ENCODE peak calls at places on chromosomes 4 and X, in ten cellular contexts. R is stimulated activated CD4-positive, alpha-beta T cell treated with anti-CD3 and anti-CD28 coated beads, TNF-alpha, amount 100 ng/mL, for 24 hours; K is GM13976; O is neural progenitor cell; A is endodermal cell; F is A549; H is kidney epithelial cell; C is GM23338; B is NCI-H774; M is T-cell. S is an unnamed sample.

GRCh38 chr4:66539745-66540144 is 869.5 kb upstream of the EPHA5 start:
- DNase-seq in R (no peak), K (no peak), O (no peak), A (no peak), F (peak), H (no peak), C (no peak), B (no peak), M (no peak), S (no peak)

GRCh38 chr4:173883821-173884220 is 353.8 kb upstream of the HAND2 start:
- DNase-seq in R (no peak), K (no peak), O (no peak), A (no peak), F (no peak), H (no peak), C (no peak), B (no peak), M (no peak), S (no peak)

GRCh38 chr4:165288639-165289428 is 38.6 kb upstream of the MSMO1 start:
- DNase-seq in R (no peak), K (no peak), O (no peak), A (no peak), F (no peak), H (peak), C (no peak), B (no peak), M (no peak), S (peak)

GRCh38 chr4:57424231-57424897 is 314.2 kb upstream of the IGFBP7 start:
- DNase-seq in R (no peak), K (no peak), O (no peak), A (no peak), F (no peak), H (peak), C (no peak), B (no peak), M (no peak), S (peak)

GRCh38 chr4:183295711-183296110 is 24.4 kb downstream of the CLDN22 start:
- DNase-seq in R (no peak), K (no peak), O (no peak), A (no peak), F (no peak), H (no peak), C (no peak), B (no peak), M (no peak), S (no peak)

GRCh38 chr4:73539386-73539785 is 57.8 kb downstream of the AFM start:
- DNase-seq in R (no peak), K (no peak), O (no peak), A (no peak), F (no peak), H (no peak), C (no peak), B (no peak), M (no peak), S (no peak)

GRCh38 chrX:11419102-11419501 is 125.9 kb downstream of the AMELX start:
- DNase-seq in R (no peak), K (no peak), O (no peak), A (no peak), F (no peak), H (no peak), C (no peak), B (no peak), M (no peak), S (no peak)

GRCh38 chrX:35439692-35440091 is 358.4 kb upstream of the MAGEB16 start:
- DNase-seq in R (no peak), K (no peak), O (no peak), A (no peak), F (no peak), H (peak), C (no peak), B (no peak), M (no peak), S (peak)

GRCh38 chrX:56248492-56248891 is 16.3 kb downstream of the KLF8 start:
- DNase-seq in R (peak), K (peak), O (peak), A (peak), F (peak), H (no peak), C (peak), B (no peak), M (peak), S (peak)

GRCh38 chrX:78619829-78620228 is 39.3 kb downstream of the RTL3 start:
- DNase-seq in R (no peak), K (no peak), O (no peak), A (no peak), F (no peak), H (no peak), C (no peak), B (no peak), M (no peak), S (no peak)

GRCh38 chr4:76518241-76518640 is 83.2 kb downstream of the SHROOM3 start:
- DNase-seq in R (no peak), K (no peak), O (no peak), A (no peak), F (no peak), H (no peak), C (no peak), B (no peak), M (no peak), S (no peak)

GRCh38 chr4:186915816-186916215 is 192.2 kb upstream of the FAT1 start:
- DNase-seq in R (no peak), K (no peak), O (no peak), A (no peak), F (no peak), H (no peak), C (peak), B (no peak), M (no peak), S (peak)

GRCh38 chr4:153293675-153294057 is 50.8 kb upstream of the MND1 start:
- DNase-seq in R (no peak), K (no peak), O (no peak), A (no peak), F (no peak), H (no peak), C (no peak), B (no peak), M (no peak), S (no peak)

GRCh38 chrX:10233173-10233572 is 76.4 kb downstream of the CLCN4 start:
- DNase-seq in R (no peak), K (no peak), O (no peak), A (no peak), F (no peak), H (no peak), C (no peak), B (no peak), M (no peak), S (peak)

GRCh38 chr4:5517372-5517771 is 191.0 kb downstream of the EVC2 start:
- DNase-seq in R (no peak), K (no peak), O (no peak), A (no peak), F (no peak), H (no peak), C (no peak), B (no peak), M (no peak), S (no peak)

GRCh38 chrX:154477891-154478477 is 1.1 kb downstream of the LAGE3 start:
- DNase-seq in R (no peak), K (no peak), O (no peak), A (no peak), F (no peak), H (no peak), C (no peak), B (no peak), M (no peak), S (no peak)

GRCh38 chr4:84176061-84176460 is 323.0 kb downstream of the NKX6-1 start:
- DNase-seq in R (no peak), K (no peak), O (no peak), A (no peak), F (no peak), H (no peak), C (no peak), B (no peak), M (no peak), S (no peak)

GRCh38 chr4:173001571-173001970 is 167.0 kb upstream of the GALNT7 start:
- DNase-seq in R (no peak), K (no peak), O (no peak), A (no peak), F (no peak), H (no peak), C (no peak), B (no peak), M (no peak), S (peak)

GRCh38 chr4:159239534-159239933 is 136.7 kb downstream of the RAPGEF2 start:
- DNase-seq in R (no peak), K (no peak), O (no peak), A (no peak), F (no peak), H (no peak), C (no peak), B (no peak), M (no peak), S (no peak)

GRCh38 chr4:167233523-167234387 is 539 bp downstream of the SPOCK3 start:
- DNase-seq in R (no peak), K (peak), O (peak), A (peak), F (no peak), H (no peak), C (peak), B (no peak), M (no peak), S (no peak)

GRCh38 chr4:20086768-20087167 is 164.9 kb upstream of the SLIT2 start:
- DNase-seq in R (no peak), K (no peak), O (no peak), A (peak), F (no peak), H (no peak), C (peak), B (no peak), M (no peak), S (no peak)

GRCh38 chr4:16171831-16172230 is 54.4 kb downstream of the TAPT1 start:
- DNase-seq in R (no peak), K (no peak), O (no peak), A (no peak), F (no peak), H (no peak), C (no peak), B (no peak), M (no peak), S (no peak)

GRCh38 chr4:184189966-184190365 is 27.7 kb downstream of the ENPP6 start:
- DNase-seq in R (no peak), K (no peak), O (no peak), A (no peak), F (no peak), H (no peak), C (no peak), B (no peak), M (no peak), S (peak)

GRCh38 chr4:136558940-136559494 is 973.3 kb downstream of the PCDH18 start:
- DNase-seq in R (no peak), K (no peak), O (no peak), A (no peak), F (no peak), H (no peak), C (no peak), B (no peak), M (no peak), S (no peak)

GRCh38 chr4:66032571-66032970 is 362.3 kb upstream of the EPHA5 start:
- DNase-seq in R (no peak), K (no peak), O (no peak), A (no peak), F (no peak), H (no peak), C (no peak), B (no peak), M (no peak), S (no peak)

GRCh38 chr4:88609387-88609786 is 17.1 kb downstream of the HERC3 start:
- DNase-seq in R (no peak), K (no peak), O (no peak), A (no peak), F (no peak), H (no peak), C (no peak), B (no peak), M (no peak), S (no peak)

GRCh38 chr4:108070775-108071174 is 81.1 kb downstream of the HADH start:
- DNase-seq in R (no peak), K (no peak), O (no peak), A (no peak), F (no peak), H (no peak), C (no peak), B (no peak), M (no peak), S (no peak)

GRCh38 chr4:7155611-7156071 is 36.7 kb upstream of the SORCS2 start:
- DNase-seq in R (no peak), K (no peak), O (no peak), A (peak), F (no peak), H (no peak), C (no peak), B (no peak), M (no peak), S (no peak)

GRCh38 chr4:126604273-126604867 is 1028.4 kb upstream of the INTU start:
- DNase-seq in R (no peak), K (peak), O (peak), A (no peak), F (peak), H (no peak), C (peak), B (no peak), M (no peak), S (peak)

GRCh38 chrX:22433292-22434070 is 160.8 kb downstream of the CBLL2 start:
- DNase-seq in R (no peak), K (no peak), O (no peak), A (no peak), F (no peak), H (no peak), C (no peak), B (no peak), M (no peak), S (no peak)

GRCh38 chr4:112060212-112060611 is 85.0 kb upstream of the FAM241A start:
- DNase-seq in R (no peak), K (peak), O (peak), A (peak), F (peak), H (no peak), C (peak), B (no peak), M (no peak), S (peak)

GRCh38 chr4:57490520-57490919 is 380.3 kb upstream of the IGFBP7 start:
- DNase-seq in R (no peak), K (no peak), O (no peak), A (no peak), F (peak), H (no peak), C (no peak), B (no peak), M (no peak), S (peak)

GRCh38 chrX:103878466-103879151 is 46.6 kb upstream of the RAB9B start:
- DNase-seq in R (no peak), K (no peak), O (no peak), A (peak), F (no peak), H (peak), C (peak), B (no peak), M (no peak), S (peak)

GRCh38 chr4:61511716-61512488 is 311.8 kb downstream of the ADGRL3 start:
- DNase-seq in R (no peak), K (no peak), O (no peak), A (no peak), F (no peak), H (no peak), C (no peak), B (no peak), M (no peak), S (peak)

GRCh38 chr4:52038109-52038912 is at the start of gene SGCB:
- DNase-seq in R (peak), K (peak), O (peak), A (peak), F (peak), H (no peak), C (peak), B (peak), M (peak), S (no peak)

GRCh38 chr4:15303052-15303641 is 124.7 kb upstream of the C1QTNF7 start:
- DNase-seq in R (no peak), K (no peak), O (no peak), A (no peak), F (peak), H (peak), C (no peak), B (no peak), M (no peak), S (peak)

S was measured in renal cortical epithelial cell.